ENCODE peak calls at places on chromosomes 13 and 19, in five cellular contexts. S is WTC11; F is lower lobe of right lung; M is stimulated activated naive CD8-positive, alpha-beta T cell treated with anti-CD3 and anti-CD28 coated beads, Interleukin-15, Interleukin-2, amounts not matched to agents 100 U/mL and 50 U/mL, for 24 hours; Z is heart right ventricle. Q is an unnamed sample.

GRCh38 chr13:25169951-25170553 is 2.0 kb downstream of the AMER2 start:
- DNase-seq in M (no peak), F (no peak), S (no peak), Z (no peak), Q (no peak)

GRCh38 chr19:10984166-10984735 is 23.4 kb downstream of the SMARCA4 start:
- DNase-seq in Z (no peak), M (no peak), F (no peak), S (peak), Q (no peak)

GRCh38 chr19:35037716-35038622 is 3.6 kb upstream of the HPN start:
- DNase-seq in M (no peak), Z (no peak), S (no peak), F (no peak), Q (no peak)

GRCh38 chr19:39031368-39032163 is 783 bp downstream of the FBXO27 start:
- DNase-seq in Z (peak), F (peak), M (peak), S (peak), Q (no peak)

GRCh38 chr13:32024750-32025149 is 6.8 kb upstream of the FRY start:
- DNase-seq in Z (no peak), M (no peak), S (no peak), F (no peak), Q (no peak)

GRCh38 chr19:42323852-42324654 is 1.4 kb upstream of the MEGF8 start:
- DNase-seq in Z (no peak), F (no peak), M (peak), S (peak), Q (no peak)

GRCh38 chr13:20623000-20623399 is 56.0 kb downstream of the IFT88 start:
- DNase-seq in S (no peak), F (no peak), Z (no peak), M (no peak), Q (no peak)

GRCh38 chr19:17910776-17911360 is 21.9 kb upstream of the CCDC124 start:
- DNase-seq in S (no peak), M (no peak), F (no peak), Z (no peak), Q (no peak)

GRCh38 chr13:23986619-23987018 is 89.3 kb upstream of the C1QTNF9B start:
- DNase-seq in M (no peak), F (no peak), Z (no peak), S (no peak), Q (no peak)

Q was measured in Jurkat, Clone E6-1.